ENCODE peak calls at places on chromosomes 7 and 10, in six cellular contexts. W is astrocyte of the spinal cord, A is endothelial cell, R is heart left ventricle, I is AG08395, V is cardiac muscle cell. L is an unnamed sample.

GRCh38 chr10:97522937-97523336 is 24.2 kb downstream of the UBTD1 start:
- DNase-seq in R (no peak), V (no peak), A (no peak), I (no peak), W (no peak), L (no peak)

GRCh38 chr7:42070068-42070467 is 166.9 kb downstream of the GLI3 start:
- DNase-seq in A (no peak), W (peak), V (peak), I (no peak), R (no peak), L (peak)

GRCh38 chr10:124955243-124955642 is 13.3 kb downstream of the ZRANB1 start:
- DNase-seq in V (no peak), A (no peak), I (no peak), W (no peak), R (no peak), L (no peak)

GRCh38 chr10:124560377-124560776 is 98.8 kb downstream of the LHPP start:
- DNase-seq in I (peak), R (peak), A (no peak), W (peak), V (peak), L (no peak)

GRCh38 chr7:151436446-151437162 is 3.3 kb downstream of the CRYGN start:
- DNase-seq in A (no peak), W (no peak), V (peak), R (no peak), I (no peak), L (no peak)

GRCh38 chr10:13631594-13631993 is 44.8 kb downstream of the PRPF18 start:
- DNase-seq in I (no peak), V (no peak), R (no peak), W (no peak), A (no peak), L (no peak)

GRCh38 chr10:69092959-69093850 is 5.3 kb downstream of the SRGN start:
- DNase-seq in V (peak), W (peak), R (peak), I (peak), A (peak), L (peak)

GRCh38 chr10:104321716-104322415 is 16.4 kb downstream of the ITPRIP start:
- DNase-seq in A (no peak), V (no peak), W (no peak), R (no peak), I (no peak), L (no peak)

GRCh38 chr7:158824028-158824427 is 5.3 kb downstream of the ESYT2 start:
- DNase-seq in I (no peak), A (no peak), V (peak), R (no peak), W (no peak), L (no peak)

GRCh38 chr7:12705878-12706277 is 18.4 kb downstream of the ARL4A start:
- DNase-seq in V (peak), R (no peak), A (no peak), W (no peak), I (no peak), L (no peak)

GRCh38 chr10:36624551-36625100 is 500.8 kb upstream of the ANKRD30A start:
- DNase-seq in A (no peak), V (no peak), I (no peak), W (no peak), R (no peak), L (no peak)

GRCh38 chr7:52592698-52593097 is 442.7 kb upstream of the POM121L12 start:
- DNase-seq in V (no peak), I (no peak), R (no peak), A (no peak), W (no peak), L (no peak)

GRCh38 chr7:3482147-3482921 is 181.3 kb downstream of the SDK1 start:
- DNase-seq in A (peak), W (peak), R (no peak), V (peak), I (no peak), L (peak)

GRCh38 chr10:15200626-15201025 is 32.1 kb upstream of the NMT2 start:
- DNase-seq in I (peak), W (peak), R (no peak), A (no peak), V (peak), L (no peak)

GRCh38 chr10:62021978-62022802 is 120.7 kb downstream of the ARID5B start:
- DNase-seq in R (no peak), V (no peak), I (no peak), W (no peak), A (no peak), L (no peak)

GRCh38 chr7:151607464-151607867 is 87.8 kb upstream of the RHEB start:
- DNase-seq in A (no peak), I (no peak), R (no peak), W (no peak), V (peak), L (no peak)

GRCh38 chr10:59901481-59901880 is 4.9 kb downstream of the CCDC6 start:
- DNase-seq in R (no peak), I (no peak), V (no peak), W (no peak), A (no peak), L (no peak)

GRCh38 chr10:11654659-11655058 is 43.2 kb upstream of the USP6NL start:
- DNase-seq in V (no peak), R (no peak), W (no peak), A (no peak), I (no peak), L (no peak)

GRCh38 chr7:43758029-43758860 is at the start of gene BLVRA:
- DNase-seq in A (peak), I (peak), W (peak), R (peak), V (peak), L (peak)

GRCh38 chr7:139242741-139243281 is 11.8 kb downstream of the UBN2 start:
- DNase-seq in V (peak), R (no peak), A (no peak), I (peak), W (peak), L (no peak)

GRCh38 chr7:148503900-148504487 is 86.6 kb upstream of the C7orf33 start:
- DNase-seq in I (peak), A (no peak), W (peak), V (peak), R (no peak), L (peak)

GRCh38 chr10:93703066-93703465 is 674 bp upstream of the FRA10AC1 start:
- DNase-seq in I (peak), V (peak), R (no peak), W (no peak), A (no peak), L (peak)

GRCh38 chr7:27314111-27314510 is 71.5 kb downstream of the EVX1 start:
- DNase-seq in I (no peak), R (no peak), V (no peak), A (no peak), W (no peak), L (peak)

GRCh38 chr10:79301754-79302530 is 45.3 kb upstream of the PPIF start:
- DNase-seq in A (no peak), I (no peak), R (no peak), W (no peak), V (no peak), L (no peak)

GRCh38 chr7:18535811-18536413 is 40.4 kb downstream of the HDAC9 start:
- DNase-seq in R (no peak), W (no peak), V (no peak), A (no peak), I (no peak), L (peak)

GRCh38 chr7:141287936-141288335 is 214.1 kb downstream of the TMEM178B start:
- DNase-seq in V (no peak), I (no peak), W (no peak), A (no peak), R (no peak), L (no peak)

GRCh38 chr10:13559124-13559700 is 27.6 kb upstream of the PRPF18 start:
- DNase-seq in I (no peak), R (no peak), V (no peak), A (no peak), W (no peak), L (no peak)

GRCh38 chr10:132943555-132944404 is 1.4 kb upstream of the CFAP46 start:
- DNase-seq in A (no peak), V (no peak), R (no peak), W (no peak), I (no peak), L (no peak)

GRCh38 chr10:114523876-114524275 is 119.6 kb upstream of the AFAP1L2 start:
- DNase-seq in V (no peak), I (no peak), R (no peak), W (no peak), A (no peak), L (no peak)